ENCODE peak calls at places on chromosomes 12 and 14, in ten cellular contexts. One of them, this sample, is unnamed.
A peak's percentile ranks its signal among the peaks of the same experiment; 100 is the strongest.

GRCh38 chr12:17928708-17929366 is 161.2 kb downstream of the RERGL start:
- DNase-seq in brain microvascular endothelial cell: peak; percentile 75
- DNase-seq in heart left ventricle: no peak
- DNase-seq in MCF 10A: peak; percentile 60
- DNase-seq in GM13976: no peak
- DNase-seq in progenitor cell of endocrine pancreas: no peak
- DNase-seq in stomach: no peak
- DNase-seq in hepatocyte: peak; percentile 30
- DNase-seq in transverse colon: no peak
- DNase-seq in mesothelial cell of epicardium: no peak
- DNase-seq in this sample: peak; percentile 22

GRCh38 chr12:3207858-3208257 is 130.7 kb downstream of the TSPAN9 start:
- DNase-seq in transverse colon: no peak
- DNase-seq in progenitor cell of endocrine pancreas: no peak
- DNase-seq in brain microvascular endothelial cell: no peak
- DNase-seq in heart left ventricle: no peak
- DNase-seq in MCF 10A: peak; percentile 31
- DNase-seq in GM13976: no peak
- DNase-seq in stomach: no peak
- DNase-seq in hepatocyte: no peak
- DNase-seq in mesothelial cell of epicardium: no peak
- DNase-seq in this sample: no peak

GRCh38 chr12:120115692-120116442 is 686 bp downstream of the RAB35 start:
- DNase-seq in hepatocyte: peak; percentile 58
- DNase-seq in stomach: no peak
- DNase-seq in brain microvascular endothelial cell: no peak
- DNase-seq in progenitor cell of endocrine pancreas: no peak
- DNase-seq in transverse colon: peak; percentile 53
- DNase-seq in heart left ventricle: peak; percentile 35
- DNase-seq in mesothelial cell of epicardium: no peak
- DNase-seq in GM13976: no peak
- DNase-seq in MCF 10A: peak; percentile 47
- DNase-seq in this sample: peak; percentile 52

GRCh38 chr12:82174383-82174782 is 183.8 kb downstream of the CCDC59 start:
- DNase-seq in MCF 10A: no peak
- DNase-seq in progenitor cell of endocrine pancreas: no peak
- DNase-seq in heart left ventricle: no peak
- DNase-seq in transverse colon: no peak
- DNase-seq in mesothelial cell of epicardium: no peak
- DNase-seq in brain microvascular endothelial cell: no peak
- DNase-seq in GM13976: no peak
- DNase-seq in stomach: no peak
- DNase-seq in hepatocyte: no peak
- DNase-seq in this sample: no peak

GRCh38 chr12:92030618-92031017 is 115.0 kb downstream of the BTG1 start:
- DNase-seq in stomach: peak; percentile 53
- DNase-seq in hepatocyte: peak; percentile 28
- DNase-seq in GM13976: peak; percentile 35
- DNase-seq in transverse colon: peak; percentile 51
- DNase-seq in brain microvascular endothelial cell: peak; percentile 61
- DNase-seq in progenitor cell of endocrine pancreas: no peak
- DNase-seq in MCF 10A: no peak
- DNase-seq in mesothelial cell of epicardium: no peak
- DNase-seq in heart left ventricle: peak; percentile 20
- DNase-seq in this sample: no peak

GRCh38 chr12:26125451-26126339 is 858 bp upstream of the BHLHE41 start:
- DNase-seq in brain microvascular endothelial cell: peak; percentile 72
- DNase-seq in transverse colon: peak; percentile 83
- DNase-seq in stomach: peak; percentile 83
- DNase-seq in MCF 10A: peak; percentile 89
- DNase-seq in mesothelial cell of epicardium: peak; percentile 77
- DNase-seq in heart left ventricle: peak; percentile 77
- DNase-seq in GM13976: peak; percentile 51
- DNase-seq in hepatocyte: peak; percentile 89
- DNase-seq in progenitor cell of endocrine pancreas: peak; percentile 68
- DNase-seq in this sample: peak; percentile 85

GRCh38 chr14:58605465-58605864 is 32.3 kb upstream of the DACT1 start:
- DNase-seq in heart left ventricle: no peak
- DNase-seq in mesothelial cell of epicardium: no peak
- DNase-seq in brain microvascular endothelial cell: no peak
- DNase-seq in MCF 10A: no peak
- DNase-seq in progenitor cell of endocrine pancreas: no peak
- DNase-seq in transverse colon: no peak
- DNase-seq in stomach: no peak
- DNase-seq in GM13976: no peak
- DNase-seq in hepatocyte: no peak
- DNase-seq in this sample: no peak

GRCh38 chr14:50225974-50226297 is 5.4 kb downstream of the SOS2 start:
- DNase-seq in MCF 10A: no peak
- DNase-seq in GM13976: no peak
- DNase-seq in brain microvascular endothelial cell: no peak
- DNase-seq in progenitor cell of endocrine pancreas: no peak
- DNase-seq in mesothelial cell of epicardium: no peak
- DNase-seq in stomach: no peak
- DNase-seq in transverse colon: no peak
- DNase-seq in hepatocyte: no peak
- DNase-seq in heart left ventricle: no peak
- DNase-seq in this sample: no peak

DNA sequence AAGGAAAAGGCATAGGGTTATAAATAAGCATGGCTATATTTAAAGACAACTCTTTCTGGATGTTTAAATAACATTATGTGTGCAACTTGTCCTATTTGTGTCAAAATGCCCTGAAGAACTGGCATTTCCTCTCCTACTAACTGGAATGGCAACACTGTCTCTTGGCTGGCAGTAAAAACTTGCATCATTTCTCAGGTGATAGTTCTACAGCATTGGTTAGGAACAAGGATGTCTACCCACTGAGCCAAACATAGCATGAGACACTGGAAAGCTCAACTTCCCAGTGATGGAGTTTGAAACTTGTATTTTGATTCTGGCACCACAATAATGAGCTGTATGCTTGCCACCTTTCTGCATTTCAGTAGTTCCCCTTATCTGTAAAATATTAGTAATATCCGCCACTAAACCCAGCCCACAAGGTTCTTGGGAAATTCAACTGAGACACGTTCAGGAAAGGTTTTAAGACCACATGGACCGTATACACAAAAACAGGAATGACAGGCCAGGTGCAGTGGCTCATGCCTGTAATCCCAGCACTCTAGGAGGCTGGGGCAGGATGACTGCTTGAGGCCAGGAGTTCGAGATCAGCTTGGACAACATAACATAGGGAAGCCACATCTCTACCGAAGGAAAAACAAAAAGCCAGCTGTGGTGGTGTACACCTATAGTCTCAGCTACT is 5.1 kb downstream of the SLC38A2 start:
- DNase-seq in heart left ventricle: no peak
- DNase-seq in GM13976: no peak
- DNase-seq in stomach: no peak
- DNase-seq in MCF 10A: no peak
- DNase-seq in hepatocyte: no peak
- DNase-seq in brain microvascular endothelial cell: no peak
- DNase-seq in transverse colon: no peak
- DNase-seq in progenitor cell of endocrine pancreas: no peak
- DNase-seq in mesothelial cell of epicardium: no peak
- DNase-seq in this sample: no peak
- TF ChIP-seq CTCF in heart left ventricle: no peak
- TF ChIP-seq CTCF in GM13976: no peak
- TF ChIP-seq CTCF in stomach: no peak
- TF ChIP-seq CTCF in MCF 10A: no peak
- TF ChIP-seq CTCF in hepatocyte: no peak
- TF ChIP-seq CTCF in brain microvascular endothelial cell: no peak
- TF ChIP-seq CTCF in transverse colon: no peak
- TF ChIP-seq CTCF in progenitor cell of endocrine pancreas: no peak
- TF ChIP-seq CTCF in mesothelial cell of epicardium: no peak
- TF ChIP-seq CTCF in this sample: no peak

GRCh38 chr12:1117371-1117770 is 126.3 kb downstream of the ERC1 start:
- DNase-seq in mesothelial cell of epicardium: no peak
- DNase-seq in transverse colon: no peak
- DNase-seq in GM13976: no peak
- DNase-seq in MCF 10A: peak; percentile 13
- DNase-seq in heart left ventricle: no peak
- DNase-seq in brain microvascular endothelial cell: no peak
- DNase-seq in stomach: no peak
- DNase-seq in hepatocyte: no peak
- DNase-seq in progenitor cell of endocrine pancreas: no peak
- DNase-seq in this sample: no peak

GRCh38 chr12:1117970-1118563 is 127.0 kb downstream of the ERC1 start:
- DNase-seq in transverse colon: peak; percentile 78
- DNase-seq in heart left ventricle: peak; percentile 55
- DNase-seq in progenitor cell of endocrine pancreas: peak; percentile 70
- DNase-seq in brain microvascular endothelial cell: peak; percentile 75
- DNase-seq in MCF 10A: peak; percentile 77
- DNase-seq in hepatocyte: peak; percentile 85
- DNase-seq in stomach: peak; percentile 87
- DNase-seq in mesothelial cell of epicardium: peak; percentile 79
- DNase-seq in GM13976: peak; percentile 38
- DNase-seq in this sample: peak; percentile 67

DNA sequence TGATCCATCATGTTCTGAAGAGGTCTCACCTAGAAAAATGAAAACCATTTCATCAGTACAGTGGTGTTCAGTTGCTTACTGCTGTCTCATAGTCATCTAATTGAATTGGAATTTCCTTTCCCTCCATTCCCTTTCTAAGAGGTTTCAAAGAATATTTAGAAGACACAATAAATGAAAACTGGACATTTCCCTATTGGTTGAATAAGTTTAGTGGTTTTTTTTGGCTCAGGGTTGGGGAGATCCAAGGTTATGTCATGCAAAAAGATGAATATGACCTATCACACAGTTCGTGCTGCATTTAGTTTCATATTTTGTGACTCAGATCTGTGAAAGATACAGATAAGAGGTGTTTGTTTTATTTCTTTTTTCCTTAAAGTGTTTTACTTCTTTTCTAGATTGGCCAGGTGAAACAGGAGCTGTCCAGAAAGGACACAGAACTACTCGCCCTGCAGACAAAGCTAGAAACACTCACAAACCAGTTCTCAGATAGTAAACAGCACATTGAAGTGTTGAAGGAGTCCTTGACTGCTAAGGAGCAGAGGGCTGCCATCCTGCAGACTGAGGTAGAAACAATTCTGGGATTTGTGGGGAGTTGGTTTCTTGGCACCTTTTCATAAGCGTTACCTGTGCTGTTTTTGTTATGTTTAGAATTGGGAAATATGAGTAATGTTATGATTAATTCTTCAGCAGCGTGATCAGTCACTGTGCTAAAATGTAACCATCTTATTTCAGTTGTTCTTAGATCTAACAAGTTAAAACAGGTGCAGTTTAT is 124.6 kb downstream of the ERC1 start:
- DNase-seq in MCF 10A: peak; percentile 79
- DNase-seq in heart left ventricle: no peak
- DNase-seq in hepatocyte: no peak
- DNase-seq in progenitor cell of endocrine pancreas: no peak
- DNase-seq in stomach: no peak
- DNase-seq in mesothelial cell of epicardium: no peak
- DNase-seq in GM13976: no peak
- DNase-seq in transverse colon: no peak
- DNase-seq in brain microvascular endothelial cell: peak; percentile 40
- DNase-seq in this sample: no peak
- TF ChIP-seq CTCF in MCF 10A: no peak
- TF ChIP-seq CTCF in heart left ventricle: no peak
- TF ChIP-seq CTCF in hepatocyte: no peak
- TF ChIP-seq CTCF in progenitor cell of endocrine pancreas: no peak
- TF ChIP-seq CTCF in stomach: no peak
- TF ChIP-seq CTCF in mesothelial cell of epicardium: no peak
- TF ChIP-seq CTCF in GM13976: no peak
- TF ChIP-seq CTCF in transverse colon: no peak
- TF ChIP-seq CTCF in brain microvascular endothelial cell: no peak
- TF ChIP-seq CTCF in this sample: no peak

DNA sequence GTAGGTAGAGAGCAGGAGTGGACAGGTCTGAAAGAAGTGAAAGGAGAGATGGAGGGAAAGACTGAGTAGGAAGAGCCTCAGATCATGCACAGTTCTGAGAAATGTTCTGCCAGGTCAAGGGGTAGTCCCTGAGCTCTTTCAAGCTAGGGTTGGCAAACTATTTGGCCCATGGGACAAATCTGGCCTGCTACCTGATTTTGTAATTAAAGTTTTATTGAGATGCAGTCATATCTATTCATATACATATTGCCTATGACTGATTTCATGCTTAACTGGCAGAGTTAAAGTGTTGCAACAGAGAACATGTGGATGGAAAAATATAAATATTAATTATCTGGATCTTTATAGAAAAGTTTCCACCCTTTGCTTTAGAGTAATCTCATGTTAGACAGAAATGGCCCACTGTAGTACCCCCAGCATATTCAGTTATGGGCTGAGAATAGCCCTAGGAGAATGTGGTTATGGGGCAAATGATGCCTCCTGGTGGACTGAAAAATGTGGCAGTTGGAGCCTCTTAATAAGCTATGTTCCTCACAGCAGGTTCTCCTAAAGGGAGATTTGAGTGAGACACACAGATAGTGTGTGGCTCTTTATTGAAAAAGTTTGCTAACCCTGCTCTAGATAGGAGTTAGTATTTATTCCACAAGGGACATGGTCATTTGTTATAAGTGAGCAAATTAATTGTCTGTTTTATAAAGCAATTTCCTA is 476.9 kb downstream of the LRIG3 start:
- DNase-seq in heart left ventricle: no peak
- DNase-seq in stomach: no peak
- DNase-seq in mesothelial cell of epicardium: no peak
- DNase-seq in GM13976: no peak
- DNase-seq in transverse colon: peak; percentile 13
- DNase-seq in brain microvascular endothelial cell: peak; percentile 39
- DNase-seq in progenitor cell of endocrine pancreas: no peak
- DNase-seq in MCF 10A: peak; percentile 58
- DNase-seq in hepatocyte: peak; percentile 26
- DNase-seq in this sample: peak; percentile 48
- TF ChIP-seq CTCF in heart left ventricle: peak; percentile 44
- TF ChIP-seq CTCF in stomach: peak; percentile 52
- TF ChIP-seq CTCF in mesothelial cell of epicardium: peak; percentile 29
- TF ChIP-seq CTCF in GM13976: peak; percentile 41
- TF ChIP-seq CTCF in transverse colon: peak; percentile 30
- TF ChIP-seq CTCF in brain microvascular endothelial cell: peak; percentile 67
- TF ChIP-seq CTCF in progenitor cell of endocrine pancreas: peak; percentile 36
- TF ChIP-seq CTCF in MCF 10A: peak; percentile 51
- TF ChIP-seq CTCF in hepatocyte: peak; percentile 45
- TF ChIP-seq CTCF in this sample: peak; percentile 45

DNA sequence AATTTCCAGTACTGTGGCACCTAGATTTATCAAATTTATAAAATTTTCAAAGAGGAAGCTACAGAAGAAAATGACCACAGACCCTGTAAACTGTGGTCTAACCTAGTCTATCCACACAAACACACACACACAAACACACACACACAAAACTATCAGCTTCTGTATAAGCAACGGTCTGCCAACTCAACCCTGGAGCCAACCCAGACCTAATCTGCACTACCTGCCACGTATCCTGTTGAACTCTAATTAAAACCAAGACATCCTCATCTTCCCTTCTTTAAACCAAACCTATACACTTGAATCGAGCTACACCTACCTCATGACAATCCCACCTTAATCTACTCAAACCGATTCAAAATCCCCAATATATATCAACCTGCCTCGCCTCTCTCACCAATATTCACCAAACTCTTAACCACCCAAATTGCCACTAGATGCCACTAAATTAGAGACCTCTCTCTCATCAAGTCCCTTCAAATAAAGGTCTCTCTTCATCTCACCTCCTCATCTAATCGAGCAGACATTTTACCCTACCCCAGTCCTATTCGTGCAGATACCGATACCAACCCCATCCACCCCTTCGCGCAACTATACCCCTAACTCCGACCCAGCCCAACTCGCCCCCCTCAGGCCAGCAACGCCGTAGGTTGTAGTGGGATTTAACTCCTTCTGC is 807 bp downstream of the ACIN1 start:
- DNase-seq in stomach: no peak
- DNase-seq in hepatocyte: no peak
- DNase-seq in MCF 10A: no peak
- DNase-seq in transverse colon: no peak
- DNase-seq in progenitor cell of endocrine pancreas: no peak
- DNase-seq in brain microvascular endothelial cell: no peak
- DNase-seq in GM13976: no peak
- DNase-seq in heart left ventricle: no peak
- DNase-seq in mesothelial cell of epicardium: no peak
- DNase-seq in this sample: no peak
- TF ChIP-seq CTCF in stomach: no peak
- TF ChIP-seq CTCF in hepatocyte: peak; percentile 20
- TF ChIP-seq CTCF in MCF 10A: no peak
- TF ChIP-seq CTCF in transverse colon: no peak
- TF ChIP-seq CTCF in progenitor cell of endocrine pancreas: peak; percentile 40
- TF ChIP-seq CTCF in brain microvascular endothelial cell: peak; percentile 60
- TF ChIP-seq CTCF in GM13976: peak; percentile 32
- TF ChIP-seq CTCF in heart left ventricle: no peak
- TF ChIP-seq CTCF in mesothelial cell of epicardium: no peak
- TF ChIP-seq CTCF in this sample: no peak

This sample was measured in Calu3.